ENCODE peak calls at places on chromosomes 11 and 22, in five cellular contexts. A, E, C, U and B are unnamed samples.

GRCh38 chr11:113675565-113675964 is 30.5 kb downstream of the TMPRSS5 start:
- DNase-seq in A (no peak), E (no peak), C (no peak), U (no peak), B (no peak)

GRCh38 chr11:89508544-89508943 is 17.4 kb upstream of the NOX4 start:
- DNase-seq in A (no peak), E (no peak), C (no peak), U (no peak), B (no peak)

GRCh38 chr11:86617502-86617901 is 54.9 kb downstream of the ME3 start:
- DNase-seq in A (no peak), E (no peak), C (no peak), U (no peak), B (no peak)

GRCh38 chr11:31325162-31325561 is 44.4 kb downstream of the DCDC1 start:
- DNase-seq in A (no peak), E (no peak), C (no peak), U (peak), B (no peak)

GRCh38 chr11:94665116-94665659 is 98.0 kb downstream of the PIWIL4 start:
- DNase-seq in A (no peak), E (no peak), C (no peak), U (no peak), B (no peak)

GRCh38 chr11:69122642-69123431 is 32.9 kb upstream of the SMIM38 start:
- DNase-seq in A (no peak), E (peak), C (no peak), U (peak), B (no peak)

GRCh38 chr22:24796056-24796455 is 10.0 kb upstream of the SGSM1 start:
- DNase-seq in A (no peak), E (no peak), C (no peak), U (no peak), B (no peak)

GRCh38 chr22:28647216-28647615 is 32.4 kb downstream of the TTC28 start:
- DNase-seq in A (no peak), E (no peak), C (no peak), U (no peak), B (no peak)

GRCh38 chr11:46404476-46405017 is 13.0 kb upstream of the CHRM4 start:
- DNase-seq in A (no peak), E (no peak), C (no peak), U (no peak), B (no peak)

GRCh38 chr22:41781508-41781906 is 19.0 kb upstream of the CCDC134 start:
- DNase-seq in A (no peak), E (no peak), C (no peak), U (no peak), B (no peak)

GRCh38 chr11:117700551-117700950 is 96.5 kb downstream of the DSCAML1 start:
- DNase-seq in A (no peak), E (no peak), C (no peak), U (no peak), B (no peak)